ENCODE peak calls at places on chromosomes 5 and 9, in seven cellular contexts. S, L, D, G, H, E and A are unnamed samples.

GRCh38 chr5:73948289-73948688 is 322.3 kb downstream of the ARHGEF28 start:
- DNase-seq in G (no peak), E (no peak), D (no peak), H (no peak), L (no peak), S (no peak), A (no peak)

GRCh38 chr5:170112876-170113516 is 7.3 kb downstream of the FOXI1 start:
- DNase-seq in L (no peak), E (no peak), D (no peak), H (no peak), G (no peak), S (no peak), A (no peak)

GRCh38 chr5:62143268-62144229 is 162.5 kb upstream of the KIF2A start:
- DNase-seq in H (peak; percentile 40), L (no peak), D (no peak), G (peak; percentile 6), E (no peak), S (no peak), A (peak; percentile 31)

GRCh38 chr5:1078206-1078605 is 33.7 kb downstream of the SLC12A7 start:
- DNase-seq in S (no peak), L (no peak), E (no peak), H (no peak), D (no peak), G (no peak), A (no peak)

GRCh38 chr9:2600307-2600706 is 21.3 kb upstream of the VLDLR start:
- DNase-seq in G (no peak), D (no peak), H (no peak), S (no peak), E (no peak), L (no peak), A (no peak)

GRCh38 chr9:114112778-114113585 is 13.9 kb upstream of the KIF12 start:
- DNase-seq in E (peak; percentile 70), D (no peak), H (peak; percentile 75), S (no peak), G (no peak), L (peak; percentile 93), A (no peak)

GRCh38 chr5:181100121-181101015 is 30.6 kb downstream of the OR2V1 start:
- DNase-seq in H (no peak), L (no peak), D (no peak), S (no peak), E (no peak), G (no peak), A (no peak)

GRCh38 chr5:56278267-56278826 is 45.2 kb upstream of the ANKRD55 start:
- DNase-seq in S (no peak), E (no peak), G (no peak), H (peak; percentile 98), L (no peak), D (no peak), A (no peak)

GRCh38 chr9:129624947-129625346 is 1.0 kb upstream of the NTMT1 start:
- DNase-seq in H (peak; percentile 32), D (no peak), E (no peak), L (no peak), S (peak; percentile 53), G (peak; percentile 73), A (no peak)

GRCh38 chr9:110049699-110050450 is 158.1 kb downstream of the C9orf152 start:
- DNase-seq in H (no peak), S (peak; percentile 32), D (peak; percentile 24), G (peak; percentile 54), E (no peak), L (peak; percentile 57), A (peak; percentile 50)

GRCh38 chr9:136942881-136943230 is 1.7 kb downstream of the FBXW5 start:
- DNase-seq in L (no peak), G (no peak), D (no peak), H (no peak), S (no peak), E (no peak), A (no peak)

GRCh38 chr5:170571331-170571731 is 67.5 kb downstream of the KCNIP1 start:
- DNase-seq in D (no peak), E (no peak), H (peak; percentile 52), G (no peak), L (no peak), S (no peak), A (no peak)

GRCh38 chr5:351084-351910 is 29.8 kb downstream of the AHRR start:
- DNase-seq in L (no peak), H (no peak), G (no peak), D (no peak), E (no peak), S (no peak), A (no peak)

GRCh38 chr9:35820076-35820475 is 5.2 kb upstream of the HINT2 start:
- DNase-seq in H (peak; percentile 77), E (no peak), D (no peak), G (no peak), S (no peak), L (no peak), A (no peak)

DNA sequence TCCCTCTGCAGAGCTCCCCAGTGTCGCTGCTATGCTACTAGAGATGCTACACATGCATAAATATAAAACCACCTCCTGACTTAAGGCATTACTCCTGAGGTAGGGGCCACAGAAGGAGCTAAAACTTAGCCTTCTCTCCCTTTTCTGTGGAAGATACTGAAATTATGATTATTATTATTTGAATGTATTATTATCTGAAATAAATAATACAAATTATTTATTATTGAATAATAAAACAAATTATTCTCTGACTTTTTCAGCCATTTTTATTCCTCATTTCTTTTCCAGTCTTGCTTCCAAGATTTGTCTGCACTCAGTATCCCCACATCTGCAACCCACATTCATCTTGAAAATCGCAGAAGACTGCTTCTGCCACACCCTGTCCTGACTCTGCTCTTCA is 414.9 kb upstream of the ACO1 start:
- DNase-seq in S (no peak), L (no peak), H (no peak), D (no peak), G (no peak), E (no peak), A (no peak)
- TF ChIP-seq CTCF in S (no peak), L (no peak), H (no peak), D (no peak), G (no peak), E (no peak), A (no peak)

DNA sequence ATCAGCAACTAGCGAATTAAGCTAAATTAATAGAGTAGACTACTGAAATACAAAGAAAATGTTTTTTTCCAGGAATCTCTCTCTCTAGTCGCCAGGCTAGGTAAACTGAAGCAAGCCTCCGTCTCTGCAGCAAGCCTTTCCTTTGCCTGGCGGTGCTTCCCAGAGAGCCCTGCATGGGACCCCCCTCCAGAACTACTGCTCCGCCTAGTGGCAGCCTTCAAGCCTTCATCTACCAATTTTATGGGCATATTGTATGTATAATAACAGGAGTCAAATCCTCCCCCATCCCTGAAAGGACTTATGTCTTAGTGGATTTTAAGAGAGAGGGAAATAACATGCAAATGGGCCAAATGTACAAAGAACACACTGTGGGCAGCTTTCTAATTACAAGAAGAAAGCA is 241.9 kb downstream of the SAXO1 start:
- DNase-seq in S (no peak), G (peak; percentile 15), D (peak; percentile 55), E (no peak), H (peak; percentile 12), L (no peak), A (no peak)
- TF ChIP-seq CTCF in S (peak; percentile 13), G (peak; percentile 74), D (peak; percentile 61), E (no peak), H (peak; percentile 37), L (no peak), A (no peak)

GRCh38 chr5:133423618-133424282 is 188.6 kb downstream of the FSTL4 start:
- DNase-seq in G (peak; percentile 56), E (peak; percentile 57), S (peak; percentile 81), D (peak; percentile 85), H (peak; percentile 12), L (peak; percentile 83), A (peak; percentile 73)
- TF ChIP-seq CTCF in G (peak; percentile 88), E (peak; percentile 86), S (peak; percentile 88), D (peak; percentile 93), H (peak; percentile 65), L (peak; percentile 89), A (peak; percentile 79)

GRCh38 chr5:18305288-18305899 is 671.1 kb downstream of the TAF11L14 start:
- DNase-seq in E (no peak), D (peak; percentile 34), S (peak; percentile 33), H (peak; percentile 39), L (no peak), G (peak; percentile 30), A (peak; percentile 46)
- TF ChIP-seq CTCF in E (peak; percentile 52), D (peak; percentile 87), S (peak; percentile 79), H (peak; percentile 77), L (peak; percentile 18), G (peak; percentile 82), A (peak; percentile 91)

GRCh38 chr5:127875235-127876021 is 172.2 kb downstream of the CCDC192 start:
- DNase-seq in H (peak; percentile 52), G (peak; percentile 60), D (peak; percentile 37), E (no peak), S (peak; percentile 33), L (peak; percentile 77), A (peak; percentile 64)
- TF ChIP-seq CTCF in H (peak; percentile 41), G (peak; percentile 68), D (peak; percentile 62), E (no peak), S (peak; percentile 54), L (peak; percentile 32), A (peak; percentile 60)

GRCh38 chr5:33968133-33969005 is 16.1 kb downstream of the SLC45A2 start:
- DNase-seq in S (no peak), H (no peak), E (no peak), L (no peak), D (no peak), G (no peak), A (no peak)

GRCh38 chr5:33964132-33964531 is 20.4 kb downstream of the SLC45A2 start:
- DNase-seq in H (no peak), G (no peak), E (no peak), S (no peak), D (no peak), L (no peak), A (no peak)

GRCh38 chr5:33973271-33973670 is 11.2 kb downstream of the SLC45A2 start:
- DNase-seq in D (no peak), E (no peak), S (peak; percentile 38), L (no peak), G (no peak), H (no peak), A (no peak)

DNA sequence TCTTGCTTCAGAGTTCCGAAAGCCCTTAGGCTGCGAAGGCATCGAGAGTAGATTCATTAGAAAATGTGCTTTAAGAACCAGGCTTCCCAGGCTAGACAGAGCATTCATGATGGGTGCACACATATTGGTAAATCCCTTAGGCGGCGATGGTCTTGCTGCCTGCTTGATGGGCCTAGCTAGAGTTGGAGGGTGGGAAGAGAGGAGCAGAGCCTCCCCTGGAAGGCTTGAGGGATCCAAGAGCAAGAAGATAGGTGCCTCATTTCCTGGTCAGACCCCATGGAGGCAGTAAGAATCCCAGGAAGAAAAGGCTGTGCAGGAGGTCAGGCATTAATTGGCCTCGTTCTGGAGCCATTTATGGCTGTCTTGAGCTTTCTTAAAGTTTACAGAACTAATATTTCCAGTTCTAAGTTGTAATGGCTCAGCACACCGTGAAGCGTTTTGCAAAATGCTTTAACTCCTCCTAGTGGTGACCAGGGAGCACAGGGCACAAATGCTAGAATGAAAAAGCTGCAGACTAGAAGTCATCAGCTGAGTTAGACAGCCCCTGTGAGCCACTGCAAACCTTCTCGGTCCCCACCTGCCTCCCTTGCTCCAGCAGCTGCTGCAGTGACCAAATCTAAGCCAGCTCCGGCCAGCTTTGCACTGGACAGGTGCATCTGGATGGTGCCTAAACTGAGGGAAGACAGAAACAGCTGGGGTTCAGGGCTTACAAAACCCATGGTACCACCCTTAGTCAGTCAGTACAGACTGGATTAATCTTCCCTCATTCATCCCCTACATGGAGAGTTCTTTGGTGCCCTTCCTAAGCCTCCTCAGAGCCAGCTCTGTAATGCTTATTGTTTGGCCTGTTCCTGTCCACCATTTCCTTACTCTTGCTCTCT is 14.7 kb downstream of the SLC45A2 start:
- DNase-seq in L (no peak), H (peak; percentile 71), E (no peak), D (peak; percentile 6), G (peak; percentile 17), S (peak; percentile 71), A (peak; percentile 34)
- TF ChIP-seq CTCF in L (peak; percentile 38), H (peak; percentile 84), E (peak; percentile 45), D (peak; percentile 80), G (peak; percentile 66), S (peak; percentile 91), A (peak; percentile 37)

GRCh38 chr9:9791621-9792020 is 821.2 kb downstream of the PTPRD start:
- DNase-seq in G (peak; percentile 61), L (no peak), D (no peak), E (no peak), S (no peak), H (no peak), A (no peak)
- TF ChIP-seq CTCF in G (peak; percentile 86), L (no peak), D (peak; percentile 59), E (no peak), S (no peak), H (no peak), A (peak; percentile 17)